ENCODE peak calls at places on chromosomes 4 and X, in six cellular contexts. J is HT-29, G is hippocampal formation, T is neuronal stem cell, O is SW480, M is NCI-H1694 treated with DMSO at 0.1 percent for 48 hours. W is an unnamed sample.

GRCh38 chr4:156705291-156705690 is 266.3 kb downstream of the PDGFC start:
- DNase-seq in J (no peak), G (no peak), T (no peak), O (peak; percentile 1), M (no peak), W (no peak)

GRCh38 chr4:73259552-73260140 is 1.0 kb upstream of the ANKRD17 start:
- DNase-seq in J (peak; percentile 68), G (no peak), T (no peak), O (peak; percentile 26), M (no peak), W (no peak)

GRCh38 chrX:39460491-39460890 is 637.3 kb downstream of the BCOR start:
- DNase-seq in J (no peak), G (no peak), T (no peak), O (no peak), M (no peak), W (no peak)

GRCh38 chr4:128802680-128803628 is 6.5 kb upstream of the JADE1 start:
- DNase-seq in J (no peak), G (no peak), T (no peak), O (no peak), M (no peak), W (no peak)

GRCh38 chr4:30916337-30917274 is 196.4 kb downstream of the PCDH7 start:
- DNase-seq in J (no peak), G (no peak), T (no peak), O (no peak), M (no peak), W (no peak)

GRCh38 chr4:158877069-158877468 is 108.2 kb downstream of the FNIP2 start:
- DNase-seq in J (no peak), G (no peak), T (no peak), O (no peak), M (no peak), W (no peak)

GRCh38 chrX:133859860-133860259 is 125.5 kb downstream of the GPC3 start:
- DNase-seq in J (no peak), G (no peak), T (no peak), O (no peak), M (peak; percentile 19), W (no peak)

GRCh38 chr4:22345678-22346077 is 170.2 kb downstream of the ADGRA3 start:
- DNase-seq in J (no peak), G (peak; percentile 16), T (no peak), O (no peak), M (no peak), W (no peak)

GRCh38 chr4:14434916-14435315 is 567.4 kb upstream of the CPEB2 start:
- DNase-seq in J (no peak), G (no peak), T (no peak), O (no peak), M (no peak), W (no peak)

GRCh38 chr4:181301735-181302380 is 941.3 kb upstream of the TENM3 start:
- DNase-seq in J (peak; percentile 58), G (no peak), T (no peak), O (peak; percentile 26), M (no peak), W (no peak)

GRCh38 chrX:49230500-49231232 is 2.5 kb downstream of the CACNA1F start:
- DNase-seq in J (peak; percentile 28), G (no peak), T (peak; percentile 26), O (peak; percentile 82), M (no peak), W (peak; percentile 21)

GRCh38 chr4:123826896-123827295 is 430.3 kb downstream of the SPRY1 start:
- DNase-seq in J (no peak), G (no peak), T (no peak), O (no peak), M (no peak), W (no peak)

GRCh38 chr4:168880087-168880675 is 129.9 kb downstream of the CBR4 start:
- DNase-seq in J (no peak), G (no peak), T (no peak), O (no peak), M (no peak), W (no peak)

GRCh38 chr4:80294206-80294605 is 27.7 kb downstream of the FGF5 start:
- DNase-seq in J (no peak), G (no peak), T (no peak), O (no peak), M (no peak), W (no peak)

W was measured in effector CD8-positive, alpha-beta T cell.